ENCODE peak calls at places on chromosomes 12 and 14, in nine cellular contexts. One of them, this sample, is unnamed.
A peak's percentile ranks its signal among the peaks of the same experiment; 100 is the strongest.

GRCh38 chr12:63915105-63915830 is 70.8 kb downstream of the SRGAP1 start:
- DNase-seq in activated naive CD8-positive, alpha-beta T cell treated with anti-CD3 and anti-CD28 coated beads, Interleukin-2, amount 50 U/mL, for 24 hours: no peak
- DNase-seq in tibial nerve: no peak
- DNase-seq in right cardiac atrium: no peak
- DNase-seq in activated T-helper 2 cell treated with anti-CD3 and anti-CD28 coated beads, Interferon-gamma antibody, Interleukin-2, Interleukin-4, amounts not matched to agents 10 μg/mL and 5 μg/mL and 100 μg/mL, durations not matched to agents 14 hours and 24 hours and 36 hours: no peak
- DNase-seq in NAMALWA: no peak
- DNase-seq in neural progenitor cell: no peak
- DNase-seq in activated CD4-positive, alpha-beta T cell treated with anti-CD3 and anti-CD28 coated beads, Interleukin-2, amount 50 U/mL, for 48 hours: no peak
- DNase-seq in naive B cell: no peak
- DNase-seq in this sample: no peak

GRCh38 chr14:54549862-54550261 is 17.1 kb upstream of the SAMD4A start:
- DNase-seq in activated naive CD8-positive, alpha-beta T cell treated with anti-CD3 and anti-CD28 coated beads, Interleukin-2, amount 50 U/mL, for 24 hours: no peak
- DNase-seq in tibial nerve: no peak
- DNase-seq in right cardiac atrium: no peak
- DNase-seq in activated T-helper 2 cell treated with anti-CD3 and anti-CD28 coated beads, Interferon-gamma antibody, Interleukin-2, Interleukin-4, amounts not matched to agents 10 μg/mL and 5 μg/mL and 100 μg/mL, durations not matched to agents 14 hours and 24 hours and 36 hours: no peak
- DNase-seq in NAMALWA: no peak
- DNase-seq in neural progenitor cell: no peak
- DNase-seq in activated CD4-positive, alpha-beta T cell treated with anti-CD3 and anti-CD28 coated beads, Interleukin-2, amount 50 U/mL, for 48 hours: no peak
- DNase-seq in naive B cell: no peak
- DNase-seq in this sample: no peak

GRCh38 chr12:8823565-8824300 is 1.3 kb downstream of the A2ML1 start:
- DNase-seq in activated naive CD8-positive, alpha-beta T cell treated with anti-CD3 and anti-CD28 coated beads, Interleukin-2, amount 50 U/mL, for 24 hours: no peak
- DNase-seq in tibial nerve: peak; percentile 9
- DNase-seq in right cardiac atrium: no peak
- DNase-seq in activated T-helper 2 cell treated with anti-CD3 and anti-CD28 coated beads, Interferon-gamma antibody, Interleukin-2, Interleukin-4, amounts not matched to agents 10 μg/mL and 5 μg/mL and 100 μg/mL, durations not matched to agents 14 hours and 24 hours and 36 hours: no peak
- DNase-seq in NAMALWA: peak; percentile 66
- DNase-seq in neural progenitor cell: peak; percentile 85
- DNase-seq in activated CD4-positive, alpha-beta T cell treated with anti-CD3 and anti-CD28 coated beads, Interleukin-2, amount 50 U/mL, for 48 hours: peak; percentile 1
- DNase-seq in naive B cell: peak; percentile 17
- DNase-seq in this sample: peak; percentile 33

GRCh38 chr14:29735459-29735858 is 192.2 kb downstream of the PRKD1 start:
- DNase-seq in activated naive CD8-positive, alpha-beta T cell treated with anti-CD3 and anti-CD28 coated beads, Interleukin-2, amount 50 U/mL, for 24 hours: no peak
- DNase-seq in tibial nerve: peak; percentile 22
- DNase-seq in right cardiac atrium: no peak
- DNase-seq in activated T-helper 2 cell treated with anti-CD3 and anti-CD28 coated beads, Interferon-gamma antibody, Interleukin-2, Interleukin-4, amounts not matched to agents 10 μg/mL and 5 μg/mL and 100 μg/mL, durations not matched to agents 14 hours and 24 hours and 36 hours: no peak
- DNase-seq in NAMALWA: no peak
- DNase-seq in neural progenitor cell: no peak
- DNase-seq in activated CD4-positive, alpha-beta T cell treated with anti-CD3 and anti-CD28 coated beads, Interleukin-2, amount 50 U/mL, for 48 hours: no peak
- DNase-seq in naive B cell: no peak
- DNase-seq in this sample: no peak

GRCh38 chr14:94844593-94844992 is 74.7 kb upstream of the GSC start:
- DNase-seq in activated naive CD8-positive, alpha-beta T cell treated with anti-CD3 and anti-CD28 coated beads, Interleukin-2, amount 50 U/mL, for 24 hours: no peak
- DNase-seq in tibial nerve: no peak
- DNase-seq in right cardiac atrium: no peak
- DNase-seq in activated T-helper 2 cell treated with anti-CD3 and anti-CD28 coated beads, Interferon-gamma antibody, Interleukin-2, Interleukin-4, amounts not matched to agents 10 μg/mL and 5 μg/mL and 100 μg/mL, durations not matched to agents 14 hours and 24 hours and 36 hours: no peak
- DNase-seq in NAMALWA: no peak
- DNase-seq in neural progenitor cell: no peak
- DNase-seq in activated CD4-positive, alpha-beta T cell treated with anti-CD3 and anti-CD28 coated beads, Interleukin-2, amount 50 U/mL, for 48 hours: no peak
- DNase-seq in naive B cell: no peak
- DNase-seq in this sample: no peak

GRCh38 chr14:53879747-53880146 is 76.9 kb downstream of the BMP4 start:
- DNase-seq in activated naive CD8-positive, alpha-beta T cell treated with anti-CD3 and anti-CD28 coated beads, Interleukin-2, amount 50 U/mL, for 24 hours: no peak
- DNase-seq in tibial nerve: no peak
- DNase-seq in right cardiac atrium: no peak
- DNase-seq in activated T-helper 2 cell treated with anti-CD3 and anti-CD28 coated beads, Interferon-gamma antibody, Interleukin-2, Interleukin-4, amounts not matched to agents 10 μg/mL and 5 μg/mL and 100 μg/mL, durations not matched to agents 14 hours and 24 hours and 36 hours: no peak
- DNase-seq in NAMALWA: no peak
- DNase-seq in neural progenitor cell: no peak
- DNase-seq in activated CD4-positive, alpha-beta T cell treated with anti-CD3 and anti-CD28 coated beads, Interleukin-2, amount 50 U/mL, for 48 hours: no peak
- DNase-seq in naive B cell: no peak
- DNase-seq in this sample: no peak

GRCh38 chr12:79055926-79056674 is 191.5 kb downstream of the SYT1 start:
- DNase-seq in activated naive CD8-positive, alpha-beta T cell treated with anti-CD3 and anti-CD28 coated beads, Interleukin-2, amount 50 U/mL, for 24 hours: no peak
- DNase-seq in tibial nerve: no peak
- DNase-seq in right cardiac atrium: no peak
- DNase-seq in activated T-helper 2 cell treated with anti-CD3 and anti-CD28 coated beads, Interferon-gamma antibody, Interleukin-2, Interleukin-4, amounts not matched to agents 10 μg/mL and 5 μg/mL and 100 μg/mL, durations not matched to agents 14 hours and 24 hours and 36 hours: no peak
- DNase-seq in NAMALWA: no peak
- DNase-seq in neural progenitor cell: no peak
- DNase-seq in activated CD4-positive, alpha-beta T cell treated with anti-CD3 and anti-CD28 coated beads, Interleukin-2, amount 50 U/mL, for 48 hours: no peak
- DNase-seq in naive B cell: no peak
- DNase-seq in this sample: no peak

GRCh38 chr12:44193281-44193680 is 357.4 kb downstream of the TMEM117 start:
- DNase-seq in activated naive CD8-positive, alpha-beta T cell treated with anti-CD3 and anti-CD28 coated beads, Interleukin-2, amount 50 U/mL, for 24 hours: no peak
- DNase-seq in tibial nerve: no peak
- DNase-seq in right cardiac atrium: no peak
- DNase-seq in activated T-helper 2 cell treated with anti-CD3 and anti-CD28 coated beads, Interferon-gamma antibody, Interleukin-2, Interleukin-4, amounts not matched to agents 10 μg/mL and 5 μg/mL and 100 μg/mL, durations not matched to agents 14 hours and 24 hours and 36 hours: no peak
- DNase-seq in NAMALWA: no peak
- DNase-seq in neural progenitor cell: no peak
- DNase-seq in activated CD4-positive, alpha-beta T cell treated with anti-CD3 and anti-CD28 coated beads, Interleukin-2, amount 50 U/mL, for 48 hours: no peak
- DNase-seq in naive B cell: no peak
- DNase-seq in this sample: no peak

GRCh38 chr12:75863475-75863874 is 168.1 kb downstream of the PHLDA1 start:
- DNase-seq in activated naive CD8-positive, alpha-beta T cell treated with anti-CD3 and anti-CD28 coated beads, Interleukin-2, amount 50 U/mL, for 24 hours: no peak
- DNase-seq in tibial nerve: no peak
- DNase-seq in right cardiac atrium: no peak
- DNase-seq in activated T-helper 2 cell treated with anti-CD3 and anti-CD28 coated beads, Interferon-gamma antibody, Interleukin-2, Interleukin-4, amounts not matched to agents 10 μg/mL and 5 μg/mL and 100 μg/mL, durations not matched to agents 14 hours and 24 hours and 36 hours: no peak
- DNase-seq in NAMALWA: no peak
- DNase-seq in neural progenitor cell: no peak
- DNase-seq in activated CD4-positive, alpha-beta T cell treated with anti-CD3 and anti-CD28 coated beads, Interleukin-2, amount 50 U/mL, for 48 hours: no peak
- DNase-seq in naive B cell: no peak
- DNase-seq in this sample: no peak

GRCh38 chr12:96335270-96335669 is 65.0 kb downstream of the CDK17 start:
- DNase-seq in activated naive CD8-positive, alpha-beta T cell treated with anti-CD3 and anti-CD28 coated beads, Interleukin-2, amount 50 U/mL, for 24 hours: no peak
- DNase-seq in tibial nerve: no peak
- DNase-seq in right cardiac atrium: no peak
- DNase-seq in activated T-helper 2 cell treated with anti-CD3 and anti-CD28 coated beads, Interferon-gamma antibody, Interleukin-2, Interleukin-4, amounts not matched to agents 10 μg/mL and 5 μg/mL and 100 μg/mL, durations not matched to agents 14 hours and 24 hours and 36 hours: no peak
- DNase-seq in NAMALWA: no peak
- DNase-seq in neural progenitor cell: no peak
- DNase-seq in activated CD4-positive, alpha-beta T cell treated with anti-CD3 and anti-CD28 coated beads, Interleukin-2, amount 50 U/mL, for 48 hours: no peak
- DNase-seq in naive B cell: no peak
- DNase-seq in this sample: no peak

GRCh38 chr14:24098229-24098926 is 4.3 kb downstream of the PCK2 start:
- DNase-seq in activated naive CD8-positive, alpha-beta T cell treated with anti-CD3 and anti-CD28 coated beads, Interleukin-2, amount 50 U/mL, for 24 hours: no peak
- DNase-seq in tibial nerve: no peak
- DNase-seq in right cardiac atrium: no peak
- DNase-seq in activated T-helper 2 cell treated with anti-CD3 and anti-CD28 coated beads, Interferon-gamma antibody, Interleukin-2, Interleukin-4, amounts not matched to agents 10 μg/mL and 5 μg/mL and 100 μg/mL, durations not matched to agents 14 hours and 24 hours and 36 hours: no peak
- DNase-seq in NAMALWA: no peak
- DNase-seq in neural progenitor cell: no peak
- DNase-seq in activated CD4-positive, alpha-beta T cell treated with anti-CD3 and anti-CD28 coated beads, Interleukin-2, amount 50 U/mL, for 48 hours: no peak
- DNase-seq in naive B cell: no peak
- DNase-seq in this sample: no peak

GRCh38 chr14:100806386-100806785 is 19.5 kb upstream of the MEG3 start:
- DNase-seq in activated naive CD8-positive, alpha-beta T cell treated with anti-CD3 and anti-CD28 coated beads, Interleukin-2, amount 50 U/mL, for 24 hours: no peak
- DNase-seq in tibial nerve: no peak
- DNase-seq in right cardiac atrium: no peak
- DNase-seq in activated T-helper 2 cell treated with anti-CD3 and anti-CD28 coated beads, Interferon-gamma antibody, Interleukin-2, Interleukin-4, amounts not matched to agents 10 μg/mL and 5 μg/mL and 100 μg/mL, durations not matched to agents 14 hours and 24 hours and 36 hours: no peak
- DNase-seq in NAMALWA: no peak
- DNase-seq in neural progenitor cell: no peak
- DNase-seq in activated CD4-positive, alpha-beta T cell treated with anti-CD3 and anti-CD28 coated beads, Interleukin-2, amount 50 U/mL, for 48 hours: no peak
- DNase-seq in naive B cell: no peak
- DNase-seq in this sample: no peak

GRCh38 chr12:108306506-108306905 is 32.6 kb downstream of the CMKLR1 start:
- DNase-seq in activated naive CD8-positive, alpha-beta T cell treated with anti-CD3 and anti-CD28 coated beads, Interleukin-2, amount 50 U/mL, for 24 hours: no peak
- DNase-seq in tibial nerve: no peak
- DNase-seq in right cardiac atrium: no peak
- DNase-seq in activated T-helper 2 cell treated with anti-CD3 and anti-CD28 coated beads, Interferon-gamma antibody, Interleukin-2, Interleukin-4, amounts not matched to agents 10 μg/mL and 5 μg/mL and 100 μg/mL, durations not matched to agents 14 hours and 24 hours and 36 hours: no peak
- DNase-seq in NAMALWA: no peak
- DNase-seq in neural progenitor cell: no peak
- DNase-seq in activated CD4-positive, alpha-beta T cell treated with anti-CD3 and anti-CD28 coated beads, Interleukin-2, amount 50 U/mL, for 48 hours: no peak
- DNase-seq in naive B cell: no peak
- DNase-seq in this sample: no peak

GRCh38 chr12:63525831-63526230 is 142.5 kb downstream of the DPY19L2 start:
- DNase-seq in activated naive CD8-positive, alpha-beta T cell treated with anti-CD3 and anti-CD28 coated beads, Interleukin-2, amount 50 U/mL, for 24 hours: no peak
- DNase-seq in tibial nerve: no peak
- DNase-seq in right cardiac atrium: no peak
- DNase-seq in activated T-helper 2 cell treated with anti-CD3 and anti-CD28 coated beads, Interferon-gamma antibody, Interleukin-2, Interleukin-4, amounts not matched to agents 10 μg/mL and 5 μg/mL and 100 μg/mL, durations not matched to agents 14 hours and 24 hours and 36 hours: no peak
- DNase-seq in NAMALWA: no peak
- DNase-seq in neural progenitor cell: no peak
- DNase-seq in activated CD4-positive, alpha-beta T cell treated with anti-CD3 and anti-CD28 coated beads, Interleukin-2, amount 50 U/mL, for 48 hours: no peak
- DNase-seq in naive B cell: no peak
- DNase-seq in this sample: no peak

GRCh38 chr12:53425515-53426150 is 2.0 kb downstream of the AMHR2 start:
- DNase-seq in activated naive CD8-positive, alpha-beta T cell treated with anti-CD3 and anti-CD28 coated beads, Interleukin-2, amount 50 U/mL, for 24 hours: no peak
- DNase-seq in tibial nerve: no peak
- DNase-seq in right cardiac atrium: no peak
- DNase-seq in activated T-helper 2 cell treated with anti-CD3 and anti-CD28 coated beads, Interferon-gamma antibody, Interleukin-2, Interleukin-4, amounts not matched to agents 10 μg/mL and 5 μg/mL and 100 μg/mL, durations not matched to agents 14 hours and 24 hours and 36 hours: no peak
- DNase-seq in NAMALWA: no peak
- DNase-seq in neural progenitor cell: no peak
- DNase-seq in activated CD4-positive, alpha-beta T cell treated with anti-CD3 and anti-CD28 coated beads, Interleukin-2, amount 50 U/mL, for 48 hours: no peak
- DNase-seq in naive B cell: no peak
- DNase-seq in this sample: no peak

GRCh38 chr12:111503116-111503515 is 96.0 kb downstream of the ATXN2 start:
- DNase-seq in activated naive CD8-positive, alpha-beta T cell treated with anti-CD3 and anti-CD28 coated beads, Interleukin-2, amount 50 U/mL, for 24 hours: no peak
- DNase-seq in tibial nerve: no peak
- DNase-seq in right cardiac atrium: no peak
- DNase-seq in activated T-helper 2 cell treated with anti-CD3 and anti-CD28 coated beads, Interferon-gamma antibody, Interleukin-2, Interleukin-4, amounts not matched to agents 10 μg/mL and 5 μg/mL and 100 μg/mL, durations not matched to agents 14 hours and 24 hours and 36 hours: no peak
- DNase-seq in NAMALWA: no peak
- DNase-seq in neural progenitor cell: no peak
- DNase-seq in activated CD4-positive, alpha-beta T cell treated with anti-CD3 and anti-CD28 coated beads, Interleukin-2, amount 50 U/mL, for 48 hours: no peak
- DNase-seq in naive B cell: no peak
- DNase-seq in this sample: no peak

GRCh38 chr12:84131076-84131475 is 781.5 kb downstream of the SLC6A15 start:
- DNase-seq in activated naive CD8-positive, alpha-beta T cell treated with anti-CD3 and anti-CD28 coated beads, Interleukin-2, amount 50 U/mL, for 24 hours: no peak
- DNase-seq in tibial nerve: no peak
- DNase-seq in right cardiac atrium: no peak
- DNase-seq in activated T-helper 2 cell treated with anti-CD3 and anti-CD28 coated beads, Interferon-gamma antibody, Interleukin-2, Interleukin-4, amounts not matched to agents 10 μg/mL and 5 μg/mL and 100 μg/mL, durations not matched to agents 14 hours and 24 hours and 36 hours: no peak
- DNase-seq in NAMALWA: no peak
- DNase-seq in neural progenitor cell: no peak
- DNase-seq in activated CD4-positive, alpha-beta T cell treated with anti-CD3 and anti-CD28 coated beads, Interleukin-2, amount 50 U/mL, for 48 hours: no peak
- DNase-seq in naive B cell: no peak
- DNase-seq in this sample: no peak

GRCh38 chr14:74648643-74649042 is 36.6 kb upstream of the LTBP2 start:
- DNase-seq in activated naive CD8-positive, alpha-beta T cell treated with anti-CD3 and anti-CD28 coated beads, Interleukin-2, amount 50 U/mL, for 24 hours: no peak
- DNase-seq in tibial nerve: no peak
- DNase-seq in right cardiac atrium: no peak
- DNase-seq in activated T-helper 2 cell treated with anti-CD3 and anti-CD28 coated beads, Interferon-gamma antibody, Interleukin-2, Interleukin-4, amounts not matched to agents 10 μg/mL and 5 μg/mL and 100 μg/mL, durations not matched to agents 14 hours and 24 hours and 36 hours: no peak
- DNase-seq in NAMALWA: no peak
- DNase-seq in neural progenitor cell: no peak
- DNase-seq in activated CD4-positive, alpha-beta T cell treated with anti-CD3 and anti-CD28 coated beads, Interleukin-2, amount 50 U/mL, for 48 hours: no peak
- DNase-seq in naive B cell: no peak
- DNase-seq in this sample: no peak

GRCh38 chr14:97329701-97330100 is 532.5 kb downstream of the VRK1 start:
- DNase-seq in activated naive CD8-positive, alpha-beta T cell treated with anti-CD3 and anti-CD28 coated beads, Interleukin-2, amount 50 U/mL, for 24 hours: no peak
- DNase-seq in tibial nerve: no peak
- DNase-seq in right cardiac atrium: no peak
- DNase-seq in activated T-helper 2 cell treated with anti-CD3 and anti-CD28 coated beads, Interferon-gamma antibody, Interleukin-2, Interleukin-4, amounts not matched to agents 10 μg/mL and 5 μg/mL and 100 μg/mL, durations not matched to agents 14 hours and 24 hours and 36 hours: no peak
- DNase-seq in NAMALWA: no peak
- DNase-seq in neural progenitor cell: peak; percentile 18
- DNase-seq in activated CD4-positive, alpha-beta T cell treated with anti-CD3 and anti-CD28 coated beads, Interleukin-2, amount 50 U/mL, for 48 hours: no peak
- DNase-seq in naive B cell: no peak
- DNase-seq in this sample: no peak

GRCh38 chr12:131832393-131833231 is 4.4 kb downstream of the MMP17 start:
- DNase-seq in activated naive CD8-positive, alpha-beta T cell treated with anti-CD3 and anti-CD28 coated beads, Interleukin-2, amount 50 U/mL, for 24 hours: no peak
- DNase-seq in tibial nerve: no peak
- DNase-seq in right cardiac atrium: peak; percentile 87
- DNase-seq in activated T-helper 2 cell treated with anti-CD3 and anti-CD28 coated beads, Interferon-gamma antibody, Interleukin-2, Interleukin-4, amounts not matched to agents 10 μg/mL and 5 μg/mL and 100 μg/mL, durations not matched to agents 14 hours and 24 hours and 36 hours: no peak
- DNase-seq in NAMALWA: no peak
- DNase-seq in neural progenitor cell: no peak
- DNase-seq in activated CD4-positive, alpha-beta T cell treated with anti-CD3 and anti-CD28 coated beads, Interleukin-2, amount 50 U/mL, for 48 hours: no peak
- DNase-seq in naive B cell: no peak
- DNase-seq in this sample: peak; percentile 52

GRCh38 chr12:50581226-50582184 is 76.7 kb downstream of the DIP2B start:
- DNase-seq in activated naive CD8-positive, alpha-beta T cell treated with anti-CD3 and anti-CD28 coated beads, Interleukin-2, amount 50 U/mL, for 24 hours: peak; percentile 20
- DNase-seq in tibial nerve: no peak
- DNase-seq in right cardiac atrium: no peak
- DNase-seq in activated T-helper 2 cell treated with anti-CD3 and anti-CD28 coated beads, Interferon-gamma antibody, Interleukin-2, Interleukin-4, amounts not matched to agents 10 μg/mL and 5 μg/mL and 100 μg/mL, durations not matched to agents 14 hours and 24 hours and 36 hours: no peak
- DNase-seq in NAMALWA: no peak
- DNase-seq in neural progenitor cell: peak; percentile 17
- DNase-seq in activated CD4-positive, alpha-beta T cell treated with anti-CD3 and anti-CD28 coated beads, Interleukin-2, amount 50 U/mL, for 48 hours: no peak
- DNase-seq in naive B cell: no peak
- DNase-seq in this sample: no peak

GRCh38 chr14:96917442-96917963 is 120.3 kb downstream of the VRK1 start:
- DNase-seq in activated naive CD8-positive, alpha-beta T cell treated with anti-CD3 and anti-CD28 coated beads, Interleukin-2, amount 50 U/mL, for 24 hours: no peak
- DNase-seq in tibial nerve: no peak
- DNase-seq in right cardiac atrium: no peak
- DNase-seq in activated T-helper 2 cell treated with anti-CD3 and anti-CD28 coated beads, Interferon-gamma antibody, Interleukin-2, Interleukin-4, amounts not matched to agents 10 μg/mL and 5 μg/mL and 100 μg/mL, durations not matched to agents 14 hours and 24 hours and 36 hours: no peak
- DNase-seq in NAMALWA: no peak
- DNase-seq in neural progenitor cell: no peak
- DNase-seq in activated CD4-positive, alpha-beta T cell treated with anti-CD3 and anti-CD28 coated beads, Interleukin-2, amount 50 U/mL, for 48 hours: no peak
- DNase-seq in naive B cell: no peak
- DNase-seq in this sample: no peak